ENCODE peak calls at places on chromosomes 7 and 10, in eight cellular contexts. Q is upper lobe of left lung; Y is endothelial cell; G is CD8-positive, alpha-beta T cell; V is hepatocyte; T is cardiac muscle cell; O is heart left ventricle; B is mesothelial cell of epicardium. I is an unnamed sample.

GRCh38 chr10:67934331-67934730 is 49.9 kb downstream of the SIRT1 start:
- DNase-seq in Q (no peak), Y (no peak), G (no peak), V (no peak), T (no peak), O (no peak), B (no peak), I (no peak)

GRCh38 chr7:49791089-49791741 is 17.8 kb downstream of the VWC2 start:
- DNase-seq in Q (no peak), Y (peak), G (no peak), V (peak), T (peak), O (no peak), B (no peak), I (no peak)

GRCh38 chr7:50982626-50983025 is 199.9 kb upstream of the GRB10 start:
- DNase-seq in Q (no peak), Y (no peak), G (no peak), V (no peak), T (no peak), O (no peak), B (no peak), I (no peak)

GRCh38 chr10:102656791-102657371 is 12.6 kb downstream of the TRIM8 start:
- DNase-seq in Q (peak), Y (no peak), G (no peak), V (no peak), T (no peak), O (no peak), B (no peak), I (no peak)

GRCh38 chr10:96276831-96277230 is 5.5 kb upstream of the BLNK start:
- DNase-seq in Q (no peak), Y (no peak), G (no peak), V (no peak), T (no peak), O (no peak), B (no peak), I (no peak)

GRCh38 chr10:63889756-63890155 is 368.6 kb downstream of the REEP3 start:
- DNase-seq in Q (no peak), Y (no peak), G (no peak), V (no peak), T (no peak), O (no peak), B (no peak), I (no peak)

GRCh38 chr10:76971565-76972170 is 665.9 kb downstream of the KCNMA1 start:
- DNase-seq in Q (no peak), Y (no peak), G (no peak), V (no peak), T (no peak), O (no peak), B (no peak), I (no peak)

GRCh38 chr10:100774223-100774622 is 28.8 kb downstream of the PAX2 start:
- DNase-seq in Q (no peak), Y (no peak), G (no peak), V (no peak), T (no peak), O (no peak), B (no peak), I (no peak)

GRCh38 chr10:79063661-79064490 is 4.9 kb upstream of the ZMIZ1 start:
- DNase-seq in Q (no peak), Y (no peak), G (no peak), V (no peak), T (no peak), O (no peak), B (no peak), I (no peak)

GRCh38 chr10:67603086-67603485 is 92.9 kb downstream of the CTNNA3 start:
- DNase-seq in Q (no peak), Y (no peak), G (no peak), V (no peak), T (no peak), O (no peak), B (no peak), I (no peak)

GRCh38 chr7:47071866-47072265 is 510.0 kb downstream of the TNS3 start:
- DNase-seq in Q (no peak), Y (no peak), G (no peak), V (no peak), T (no peak), O (no peak), B (no peak), I (no peak)

GRCh38 chr7:33961948-33962347 is 56.6 kb downstream of the BMPER start:
- DNase-seq in Q (no peak), Y (no peak), G (no peak), V (no peak), T (no peak), O (no peak), B (no peak), I (no peak)

GRCh38 chr7:100591596-100591995 is 5.5 kb downstream of the FBXO24 start:
- DNase-seq in Q (no peak), Y (no peak), G (no peak), V (no peak), T (no peak), O (no peak), B (no peak), I (no peak)

GRCh38 chr10:75461672-75462649 is 30.5 kb downstream of the LRMDA start:
- DNase-seq in Q (no peak), Y (no peak), G (no peak), V (no peak), T (no peak), O (no peak), B (no peak), I (no peak)

GRCh38 chr10:124632566-124632965 is 111.6 kb downstream of the FAM53B start:
- DNase-seq in Q (no peak), Y (no peak), G (no peak), V (no peak), T (no peak), O (no peak), B (no peak), I (no peak)

GRCh38 chr10:62582804-62583208 is 208.6 kb downstream of the ZNF365 start:
- DNase-seq in Q (no peak), Y (no peak), G (no peak), V (peak), T (no peak), O (peak), B (no peak), I (no peak)

GRCh38 chr10:26821699-26822542 is 38.8 kb downstream of the ABI1 start:
- DNase-seq in Q (no peak), Y (no peak), G (no peak), V (no peak), T (no peak), O (no peak), B (no peak), I (no peak)

GRCh38 chr10:102435529-102436233 is 3.3 kb upstream of the CUEDC2 start:
- DNase-seq in Q (no peak), Y (no peak), G (no peak), V (peak), T (no peak), O (no peak), B (no peak), I (no peak)

GRCh38 chr10:95569368-95569767 is 8.2 kb upstream of the SORBS1 start:
- DNase-seq in Q (no peak), Y (no peak), G (no peak), V (no peak), T (no peak), O (no peak), B (no peak), I (no peak)

GRCh38 chr10:29791773-29792172 is 157.0 kb upstream of the SVIL start:
- DNase-seq in Q (no peak), Y (no peak), G (no peak), V (no peak), T (no peak), O (no peak), B (no peak), I (no peak)

GRCh38 chr7:102302025-102302424 is 15.4 kb downstream of the SH2B2 start:
- DNase-seq in Q (no peak), Y (no peak), G (no peak), V (no peak), T (no peak), O (no peak), B (no peak), I (no peak)

GRCh38 chr7:27096756-27097514 is 1.1 kb upstream of the HOXA1 start:
- DNase-seq in Q (peak), Y (no peak), G (no peak), V (no peak), T (no peak), O (no peak), B (no peak), I (no peak)

GRCh38 chr10:92342801-92343200 is 51.8 kb downstream of the MARCHF5 start:
- DNase-seq in Q (no peak), Y (no peak), G (no peak), V (no peak), T (no peak), O (no peak), B (no peak), I (no peak)

GRCh38 chr7:35699906-35700305 is 5.0 kb upstream of the HERPUD2 start:
- DNase-seq in Q (no peak), Y (no peak), G (no peak), V (no peak), T (no peak), O (no peak), B (no peak), I (no peak)

GRCh38 chr10:53808677-53809076 is 992.4 kb downstream of the PCDH15 start:
- DNase-seq in Q (no peak), Y (no peak), G (no peak), V (peak), T (no peak), O (no peak), B (no peak), I (no peak)
- TF ChIP-seq CTCF in Q (no peak), Y (no peak), G (no peak), V (peak), T (no peak), O (no peak), B (no peak), I (no peak)

GRCh38 chr10:526651-527312 is 162.7 kb downstream of the DIP2C start:
- DNase-seq in Q (no peak), Y (no peak), G (no peak), V (no peak), T (no peak), O (no peak), B (no peak), I (no peak)
- TF ChIP-seq CTCF in Q (no peak), Y (no peak), G (no peak), V (no peak), T (no peak), O (no peak), B (no peak), I (no peak)

GRCh38 chr7:128031901-128032604 is 816 bp upstream of the LRRC4 start:
- DNase-seq in Q (peak), Y (peak), G (peak), V (peak), T (peak), O (peak), B (no peak), I (peak)
- TF ChIP-seq CTCF in Q (peak), Y (no peak), G (no peak), V (peak), T (peak), O (no peak), B (no peak), I (no peak)

GRCh38 chr7:17971392-17971791 is 31.1 kb upstream of the SNX13 start:
- DNase-seq in Q (no peak), Y (no peak), G (no peak), V (no peak), T (no peak), O (no peak), B (no peak), I (no peak)
- TF ChIP-seq CTCF in Q (no peak), Y (no peak), G (no peak), V (peak), T (peak), O (no peak), B (no peak), I (no peak)

DNA sequence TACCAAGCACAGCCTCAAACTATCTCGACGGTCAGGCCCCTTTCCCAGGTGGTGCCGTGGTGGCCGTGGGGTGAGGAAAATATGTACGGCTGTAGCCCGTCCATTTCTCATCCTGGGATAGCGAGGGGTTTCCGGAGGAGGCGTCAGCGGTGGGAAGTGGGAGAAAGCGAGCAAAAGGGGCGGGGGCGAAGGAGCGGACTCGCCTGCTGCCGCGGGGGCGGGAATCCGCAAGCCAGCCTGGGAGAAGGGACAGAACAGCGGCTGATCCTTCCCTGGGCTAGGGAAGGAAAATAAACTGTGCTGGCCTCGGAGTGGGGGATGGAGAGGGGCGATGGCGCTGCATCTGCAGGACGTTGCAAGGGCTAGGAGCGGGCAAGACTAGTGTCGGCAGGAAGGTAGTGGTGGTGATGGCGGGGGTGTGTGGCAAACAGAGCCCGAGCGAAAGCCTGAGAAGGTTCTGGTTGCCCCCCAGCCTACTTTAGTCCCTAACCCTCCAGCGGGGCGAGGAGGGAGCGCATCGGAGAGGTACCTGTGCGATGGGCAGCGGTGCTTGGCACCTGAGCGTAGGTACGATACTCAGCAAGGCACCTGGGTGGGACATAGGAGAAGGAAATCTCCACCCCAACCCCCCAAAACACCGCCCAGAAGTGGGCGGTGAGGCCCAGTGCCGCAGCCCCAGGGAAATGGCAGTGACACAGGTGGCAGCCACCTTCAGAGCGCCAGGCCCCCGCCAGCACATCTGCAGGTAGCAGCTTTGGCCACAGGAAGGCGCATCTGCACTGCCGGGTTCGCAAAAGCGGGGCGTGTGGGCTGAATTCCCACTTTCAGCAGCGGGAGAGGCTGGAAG is 49.9 kb upstream of the STEAP1B start:
- DNase-seq in Q (peak), Y (peak), G (no peak), V (peak), T (peak), O (no peak), B (peak), I (peak)
- TF ChIP-seq CTCF in Q (peak), Y (peak), G (no peak), V (peak), T (peak), O (no peak), B (peak), I (no peak)

GRCh38 chr10:14478639-14479038 is 147.9 kb upstream of the FRMD4A start:
- DNase-seq in Q (no peak), Y (peak), G (no peak), V (peak), T (peak), O (peak), B (no peak), I (no peak)
- TF ChIP-seq CTCF in Q (peak), Y (peak), G (no peak), V (peak), T (peak), O (peak), B (peak), I (no peak)

GRCh38 chr10:31350891-31351290 is 31.9 kb downstream of the ZEB1 start:
- DNase-seq in Q (no peak), Y (no peak), G (no peak), V (no peak), T (no peak), O (no peak), B (no peak), I (no peak)

GRCh38 chr10:31347705-31348104 is 28.7 kb downstream of the ZEB1 start:
- DNase-seq in Q (no peak), Y (no peak), G (no peak), V (no peak), T (no peak), O (no peak), B (no peak), I (no peak)

GRCh38 chr10:31358688-31359330 is 39.8 kb downstream of the ZEB1 start:
- DNase-seq in Q (no peak), Y (no peak), G (no peak), V (no peak), T (no peak), O (no peak), B (no peak), I (no peak)

GRCh38 chr10:31352436-31353226 is 33.6 kb downstream of the ZEB1 start:
- DNase-seq in Q (peak), Y (no peak), G (no peak), V (no peak), T (no peak), O (no peak), B (no peak), I (no peak)

GRCh38 chr10:31353574-31353973 is 34.6 kb downstream of the ZEB1 start:
- DNase-seq in Q (no peak), Y (no peak), G (peak), V (peak), T (no peak), O (no peak), B (no peak), I (no peak)
- TF ChIP-seq CTCF in Q (peak), Y (no peak), G (no peak), V (peak), T (no peak), O (no peak), B (no peak), I (no peak)

GRCh38 chr10:44961231-44961571 is 1.6 kb downstream of the RASSF4 start:
- DNase-seq in Q (no peak), Y (no peak), G (no peak), V (no peak), T (no peak), O (no peak), B (no peak), I (no peak)

GRCh38 chr10:44963772-44964633 is 4.4 kb downstream of the RASSF4 start:
- DNase-seq in Q (no peak), Y (no peak), G (no peak), V (peak), T (peak), O (peak), B (no peak), I (no peak)

GRCh38 chr10:44965104-44965503 is 5.5 kb downstream of the RASSF4 start:
- DNase-seq in Q (no peak), Y (no peak), G (no peak), V (no peak), T (no peak), O (no peak), B (no peak), I (no peak)

GRCh38 chr10:44961931-44962750 is 2.5 kb downstream of the RASSF4 start:
- DNase-seq in Q (no peak), Y (no peak), G (no peak), V (no peak), T (no peak), O (no peak), B (no peak), I (no peak)

DNA sequence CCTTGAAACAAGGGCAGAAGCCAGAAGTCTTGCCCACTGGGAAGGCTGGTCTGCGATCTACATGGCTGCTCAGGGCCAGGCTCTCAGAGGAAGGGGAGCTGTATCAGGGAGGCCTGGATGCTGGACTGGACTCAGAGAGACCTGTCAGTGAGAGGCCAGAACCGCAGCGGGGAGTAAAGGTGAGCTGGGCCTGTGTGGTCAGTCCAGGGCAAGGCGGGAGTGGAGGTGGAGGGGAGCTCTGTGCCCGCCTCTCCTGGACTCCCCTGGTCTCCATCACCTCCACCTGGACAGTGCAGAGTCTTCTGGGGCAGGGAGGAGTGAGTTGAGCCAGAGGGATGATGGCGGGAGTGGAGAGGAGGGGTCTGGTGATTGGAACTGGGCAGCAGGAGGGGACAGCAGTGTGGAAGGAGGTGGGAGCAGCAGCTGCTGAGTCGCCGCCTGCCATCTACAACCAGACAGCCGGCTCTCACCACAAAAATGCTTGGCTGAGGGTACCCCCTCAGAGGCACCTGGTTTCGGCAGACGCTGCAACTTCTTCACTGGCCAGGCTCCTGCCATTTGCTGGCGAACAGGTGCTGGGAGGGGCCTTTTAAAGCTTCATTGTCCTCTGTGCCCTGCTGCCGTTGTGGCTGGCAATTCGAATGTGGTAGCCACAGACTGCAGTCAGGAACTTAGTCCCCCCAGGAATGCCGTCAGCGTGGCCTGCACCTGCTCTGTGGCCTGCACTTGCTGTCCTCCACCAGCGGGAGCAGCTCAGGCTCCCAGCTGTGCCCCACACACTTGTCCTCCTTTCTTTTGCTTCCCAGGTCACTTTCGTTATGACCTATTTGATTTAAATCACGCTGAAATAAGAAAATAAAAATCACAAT is 3.5 kb downstream of the RASSF4 start:
- DNase-seq in Q (no peak), Y (no peak), G (no peak), V (no peak), T (peak), O (no peak), B (no peak), I (no peak)
- TF ChIP-seq CTCF in Q (peak), Y (no peak), G (no peak), V (peak), T (peak), O (peak), B (peak), I (no peak)